ENCODE peak calls at places on chromosomes 2 and 18, in four cellular contexts. K, U, C and J are unnamed samples.

GRCh38 chr18:377088-377487 is 109.2 kb upstream of the THOC1 start:
- DNase-seq in K (no peak), U (no peak), C (no peak), J (no peak)

GRCh38 chr2:56009758-56010534 is 86.4 kb upstream of the EFEMP1 start:
- DNase-seq in K (peak), U (no peak), C (no peak), J (no peak)

GRCh38 chr2:182715896-182716664 is at the start of gene DNAJC10:
- DNase-seq in K (peak), U (peak), C (peak), J (peak)

GRCh38 chr18:75173125-75173432 is 35.9 kb downstream of the PTGR3 start:
- DNase-seq in K (peak), U (no peak), C (no peak), J (no peak)

GRCh38 chr2:174334781-174335604 is at the start of gene SP9:
- DNase-seq in K (peak), U (no peak), C (no peak), J (no peak)

GRCh38 chr2:47313141-47313691 is 89.7 kb upstream of the MSH2 start:
- DNase-seq in K (peak), U (no peak), C (no peak), J (no peak)

GRCh38 chr2:101699191-101699938 is 1.9 kb downstream of the MAP4K4 start:
- DNase-seq in K (no peak), U (no peak), C (no peak), J (no peak)

GRCh38 chr2:42585779-42586178 is 17.3 kb downstream of the MTA3 start:
- DNase-seq in K (no peak), U (no peak), C (no peak), J (peak)

GRCh38 chr2:101306410-101306809 is 2.1 kb downstream of the RNF149 start:
- DNase-seq in K (no peak), U (no peak), C (no peak), J (no peak)

GRCh38 chr2:161273038-161273760 is 35.0 kb upstream of the PSMD14 start:
- DNase-seq in K (peak), U (no peak), C (no peak), J (no peak)

GRCh38 chr2:23360571-23361125 is 24.3 kb upstream of the KLHL29 start:
- DNase-seq in K (no peak), U (no peak), C (no peak), J (no peak)

GRCh38 chr2:23361185-23361584 is 23.8 kb upstream of the KLHL29 start:
- DNase-seq in K (no peak), U (no peak), C (no peak), J (no peak)

GRCh38 chr2:23356711-23357110 is 28.3 kb upstream of the KLHL29 start:
- DNase-seq in K (no peak), U (no peak), C (no peak), J (no peak)

GRCh38 chr2:23363268-23363667 is 21.7 kb upstream of the KLHL29 start:
- DNase-seq in K (no peak), U (no peak), C (no peak), J (no peak)

GRCh38 chr2:23359631-23360567 is 25.1 kb upstream of the KLHL29 start:
- DNase-seq in K (no peak), U (no peak), C (no peak), J (no peak)
- TF ChIP-seq CTCF in K (no peak), U (no peak), C (no peak), J (no peak)

GRCh38 chr2:203905661-203906060 is 30.9 kb upstream of the ICOS start:
- DNase-seq in K (no peak), U (no peak), C (no peak), J (no peak)
- TF ChIP-seq CTCF in K (no peak), U (no peak), C (no peak), J (no peak)

GRCh38 chr18:33316146-33316587 is 124.4 kb downstream of the CCDC178 start:
- DNase-seq in K (no peak), U (no peak), C (no peak), J (peak)
- TF ChIP-seq CTCF in K (no peak), U (no peak), C (no peak), J (no peak)

DNA sequence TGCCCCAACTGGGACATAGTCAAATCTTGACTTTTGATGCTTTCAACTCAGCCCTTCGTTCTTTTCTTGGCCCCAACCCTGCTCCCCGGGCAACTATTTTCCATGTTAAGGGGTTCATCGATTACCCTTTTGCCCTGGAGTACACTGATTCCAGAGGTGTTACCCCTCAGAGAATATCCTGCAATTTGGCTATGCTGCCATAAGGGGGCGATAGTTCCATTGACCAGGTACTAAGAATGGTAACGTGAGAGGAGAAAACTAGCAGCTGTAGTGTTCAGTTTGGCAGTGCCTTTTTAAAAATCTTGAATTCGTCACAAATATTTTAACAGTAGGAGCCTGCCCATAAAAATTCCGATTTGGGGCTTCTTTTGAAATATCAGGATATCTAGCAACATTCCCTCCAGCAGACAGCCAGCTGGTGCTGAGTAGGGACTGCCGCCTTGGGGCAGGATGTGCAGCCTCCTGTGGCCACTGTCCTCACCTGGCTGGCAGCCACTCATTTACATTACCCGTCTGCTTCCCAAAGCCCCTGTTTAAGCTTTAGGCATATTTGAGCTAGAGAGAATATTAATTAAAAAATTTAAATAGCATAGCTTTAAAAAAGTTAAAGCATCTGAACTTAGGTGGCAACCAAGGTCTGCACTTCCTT is 146.3 kb upstream of the SKOR2 start:
- DNase-seq in K (peak), U (no peak), C (no peak), J (no peak)
- TF ChIP-seq CTCF in K (peak), U (no peak), C (no peak), J (peak)

DNA sequence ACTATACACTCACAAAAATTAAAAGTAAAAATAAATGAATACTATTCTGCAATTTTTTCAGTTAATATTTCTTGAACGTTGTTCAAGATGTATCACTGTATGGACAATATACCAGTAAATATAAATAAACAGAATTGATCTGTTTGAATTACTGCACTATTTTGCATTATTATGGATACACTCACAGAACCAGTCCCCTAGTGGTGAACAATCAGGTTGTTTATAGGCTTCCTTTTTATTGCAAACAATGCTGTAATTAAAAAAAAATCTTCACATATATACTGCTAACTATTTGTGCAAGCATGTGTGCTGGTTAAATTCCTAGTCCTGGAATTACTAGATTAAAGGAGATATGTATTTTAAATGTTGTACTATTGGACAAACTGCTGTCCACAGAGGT is 306.0 kb downstream of the FBXO15 start:
- DNase-seq in K (no peak), U (no peak), C (no peak), J (no peak)
- TF ChIP-seq CTCF in K (peak), U (no peak), C (no peak), J (no peak)

DNA sequence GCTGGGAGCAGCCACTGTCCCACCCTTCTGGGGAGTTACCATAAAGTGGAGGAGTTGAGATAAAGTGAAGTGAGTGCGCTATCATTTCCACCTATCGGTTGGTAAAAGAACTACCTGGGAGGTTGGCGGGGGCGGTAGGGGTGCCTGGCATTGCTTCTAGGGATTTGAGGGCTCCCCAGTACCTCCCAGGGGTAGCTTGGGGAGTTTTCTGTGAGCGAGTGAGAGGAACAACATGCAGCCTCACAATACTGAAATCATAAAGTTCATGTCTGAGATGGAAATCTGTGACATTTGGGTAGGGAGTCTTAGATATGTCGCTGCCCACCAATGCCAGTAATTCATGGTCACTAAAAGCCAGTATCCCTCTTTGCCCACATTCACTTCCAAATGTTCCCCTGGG is 68.7 kb downstream of the PRKCE start:
- DNase-seq in K (no peak), U (no peak), C (no peak), J (no peak)
- TF ChIP-seq CTCF in K (no peak), U (no peak), C (no peak), J (no peak)

GRCh38 chr18:60018801-60019462 is 119.1 kb downstream of the PMAIP1 start:
- DNase-seq in K (no peak), U (no peak), C (no peak), J (no peak)
- TF ChIP-seq CTCF in K (no peak), U (no peak), C (no peak), J (no peak)

GRCh38 chr18:51278045-51278649 is 80.7 kb upstream of the MEX3C start:
- DNase-seq in K (peak), U (no peak), C (no peak), J (no peak)
- TF ChIP-seq CTCF in K (peak), U (peak), C (no peak), J (peak)